ENCODE peak calls at places on chromosomes 5 and 9, in four cellular contexts. One of them, this sample, is unnamed.

GRCh38 chr9:18632624-18633407 is 158.9 kb downstream of the ADAMTSL1 start:
- DNase-seq in HCT116: no peak
- DNase-seq in GM12878: no peak
- DNase-seq in H1: no peak
- DNase-seq in this sample: no peak

GRCh38 chr5:97208714-97209113 is 25.7 kb upstream of the RIOK2 start:
- DNase-seq in H1: no peak
- DNase-seq in GM12878: no peak
- DNase-seq in HCT116: no peak
- DNase-seq in this sample: no peak

GRCh38 chr5:29238115-29238514 is 1955.4 kb upstream of the CDH6 start:
- DNase-seq in H1: no peak
- DNase-seq in HCT116: no peak
- DNase-seq in GM12878: no peak
- DNase-seq in this sample: no peak

GRCh38 chr5:126514159-126515141 is 80.6 kb downstream of the ALDH7A1 start:
- DNase-seq in HCT116: no peak
- DNase-seq in GM12878: no peak
- DNase-seq in H1: peak; percentile 19
- DNase-seq in this sample: peak; percentile 92

GRCh38 chr5:154818459-154819116 is 31.8 kb downstream of the FAXDC2 start:
- DNase-seq in HCT116: no peak
- DNase-seq in GM12878: no peak
- DNase-seq in H1: no peak
- DNase-seq in this sample: peak; percentile 51

GRCh38 chr5:139262414-139263139 is 31.0 kb upstream of the MATR3 start:
- DNase-seq in HCT116: peak; percentile 83
- DNase-seq in GM12878: peak; percentile 40
- DNase-seq in H1: peak; percentile 80
- DNase-seq in this sample: peak; percentile 72

GRCh38 chr5:52861368-52861767 is 73.7 kb downstream of the ITGA1 start:
- DNase-seq in H1: no peak
- DNase-seq in HCT116: no peak
- DNase-seq in GM12878: no peak
- DNase-seq in this sample: no peak

GRCh38 chr9:34571180-34571800 is 18.2 kb downstream of the CNTFR start:
- DNase-seq in GM12878: no peak
- DNase-seq in HCT116: no peak
- DNase-seq in H1: no peak
- DNase-seq in this sample: no peak

GRCh38 chr9:134187110-134187531 is 22.8 kb upstream of the RNU6ATAC start:
- DNase-seq in H1: no peak
- DNase-seq in GM12878: no peak
- DNase-seq in HCT116: no peak
- DNase-seq in this sample: peak; percentile 35

GRCh38 chr5:15373151-15373550 is 126.8 kb upstream of the FBXL7 start:
- DNase-seq in H1: no peak
- DNase-seq in HCT116: no peak
- DNase-seq in GM12878: no peak
- DNase-seq in this sample: no peak

GRCh38 chr5:179668404-179668803 is 12.4 kb downstream of the CBY3 start:
- DNase-seq in HCT116: peak; percentile 48
- DNase-seq in GM12878: no peak
- DNase-seq in H1: peak; percentile 85
- DNase-seq in this sample: peak; percentile 75

GRCh38 chr5:97388794-97389193 is 205.7 kb upstream of the RIOK2 start:
- DNase-seq in H1: no peak
- DNase-seq in GM12878: no peak
- DNase-seq in HCT116: no peak
- DNase-seq in this sample: no peak

GRCh38 chr5:138468966-138469539 is 3.8 kb downstream of the EGR1 start:
- DNase-seq in GM12878: no peak
- DNase-seq in H1: no peak
- DNase-seq in HCT116: peak; percentile 78
- DNase-seq in this sample: no peak

GRCh38 chr9:130642926-130643325 is 21.5 kb upstream of the PRDM12 start:
- DNase-seq in H1: no peak
- DNase-seq in HCT116: no peak
- DNase-seq in GM12878: no peak
- DNase-seq in this sample: no peak

GRCh38 chr5:1961952-1962595 is 79.3 kb upstream of the IRX4 start:
- DNase-seq in H1: peak; percentile 38
- DNase-seq in GM12878: no peak
- DNase-seq in HCT116: no peak
- DNase-seq in this sample: no peak

GRCh38 chr9:93081931-93082330 is 14.1 kb upstream of the CARD19 start:
- DNase-seq in GM12878: no peak
- DNase-seq in H1: no peak
- DNase-seq in HCT116: no peak
- DNase-seq in this sample: no peak

GRCh38 chr5:133696006-133696584 is 83.8 kb upstream of the FSTL4 start:
- DNase-seq in GM12878: no peak
- DNase-seq in HCT116: no peak
- DNase-seq in H1: no peak
- DNase-seq in this sample: no peak

GRCh38 chr5:52799983-52800393 is 12.3 kb downstream of the ITGA1 start:
- DNase-seq in HCT116: peak; percentile 83
- DNase-seq in H1: peak; percentile 94
- DNase-seq in GM12878: peak; percentile 83
- DNase-seq in this sample: peak; percentile 96

GRCh38 chr5:179533907-179534306 is 16.4 kb upstream of the RUFY1 start:
- DNase-seq in HCT116: no peak
- DNase-seq in GM12878: no peak
- DNase-seq in H1: no peak
- DNase-seq in this sample: no peak

GRCh38 chr9:137161558-137162483 is 8.0 kb downstream of the LRRC26 start:
- DNase-seq in H1: peak; percentile 76
- DNase-seq in GM12878: no peak
- DNase-seq in HCT116: peak; percentile 36
- DNase-seq in this sample: peak; percentile 83

GRCh38 chr9:88076286-88077070 is 61.8 kb downstream of the SPATA31C2 start:
- DNase-seq in HCT116: peak; percentile 63
- DNase-seq in GM12878: no peak
- DNase-seq in H1: peak; percentile 83
- DNase-seq in this sample: peak; percentile 31

GRCh38 chr5:116573279-116573616 is 1.4 kb downstream of the SEMA6A start:
- DNase-seq in H1: peak; percentile 55
- DNase-seq in GM12878: no peak
- DNase-seq in HCT116: no peak
- DNase-seq in this sample: no peak

GRCh38 chr5:94374336-94374735 is 244.1 kb downstream of the KIAA0825 start:
- DNase-seq in HCT116: no peak
- DNase-seq in H1: no peak
- DNase-seq in GM12878: no peak
- DNase-seq in this sample: no peak
- TF ChIP-seq YY1 in HCT116: no peak
- TF ChIP-seq YY1 in H1: no peak
- TF ChIP-seq YY1 in GM12878: no peak
- TF ChIP-seq YY1 in this sample: no peak

GRCh38 chr9:11142965-11143738 is 530.4 kb upstream of the PTPRD start:
- DNase-seq in H1: no peak
- DNase-seq in HCT116: no peak
- DNase-seq in GM12878: no peak
- DNase-seq in this sample: no peak

GRCh38 chr9:11141357-11141756 is 528.6 kb upstream of the PTPRD start:
- DNase-seq in GM12878: no peak
- DNase-seq in HCT116: no peak
- DNase-seq in H1: no peak
- DNase-seq in this sample: no peak

GRCh38 chr9:11149065-11149464 is 536.3 kb upstream of the PTPRD start:
- DNase-seq in H1: peak; percentile 55
- DNase-seq in GM12878: no peak
- DNase-seq in HCT116: no peak
- DNase-seq in this sample: no peak

GRCh38 chr9:11148189-11148588 is 535.4 kb upstream of the PTPRD start:
- DNase-seq in HCT116: no peak
- DNase-seq in H1: no peak
- DNase-seq in GM12878: no peak
- DNase-seq in this sample: no peak

GRCh38 chr9:11144750-11145149 is 531.9 kb upstream of the PTPRD start:
- DNase-seq in HCT116: no peak
- DNase-seq in H1: no peak
- DNase-seq in GM12878: no peak
- DNase-seq in this sample: no peak
- TF ChIP-seq EGR1 in HCT116: no peak
- TF ChIP-seq EGR1 in H1: no peak
- TF ChIP-seq EGR1 in GM12878: no peak
- TF ChIP-seq EGR1 in this sample: no peak

GRCh38 chr5:16539169-16539666 is 73.6 kb upstream of the ZNF622 start:
- DNase-seq in HCT116: no peak
- DNase-seq in GM12878: no peak
- DNase-seq in H1: no peak
- DNase-seq in this sample: no peak
- TF ChIP-seq YY1 in HCT116: no peak
- TF ChIP-seq YY1 in GM12878: no peak
- TF ChIP-seq YY1 in H1: no peak
- TF ChIP-seq YY1 in this sample: no peak

DNA sequence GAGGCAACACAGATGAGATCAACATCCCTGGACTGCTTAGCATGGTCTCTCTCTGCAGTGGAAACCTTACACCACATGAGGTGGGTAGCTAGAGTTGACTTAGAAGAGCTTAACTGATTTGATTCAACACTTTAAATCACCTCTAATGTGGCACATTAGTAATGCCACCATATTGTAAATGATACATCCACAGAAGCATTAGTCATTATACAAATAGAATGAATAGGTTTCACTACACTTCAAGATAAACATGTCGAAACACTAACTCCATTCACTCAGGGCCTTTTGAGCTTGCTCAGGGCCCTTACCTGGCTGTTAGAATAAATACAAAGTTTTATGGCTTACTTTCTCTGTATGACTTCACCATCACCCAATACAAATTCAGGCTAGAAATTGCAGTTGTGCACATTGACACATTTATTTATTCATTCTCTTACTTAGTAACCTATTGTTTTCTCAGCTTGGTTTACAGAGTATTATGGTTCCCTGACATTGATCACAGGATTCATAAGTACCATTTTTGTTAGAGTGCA is 9.3 kb upstream of the SMAD5 start:
- DNase-seq in H1: no peak
- DNase-seq in HCT116: peak; percentile 40
- DNase-seq in GM12878: no peak
- DNase-seq in this sample: no peak
- TF ChIP-seq EGR1 in H1: no peak
- TF ChIP-seq EGR1 in HCT116: no peak
- TF ChIP-seq EGR1 in GM12878: no peak
- TF ChIP-seq EGR1 in this sample: no peak

GRCh38 chr5:79318935-79319614 is 83.1 kb downstream of the JMY start:
- DNase-seq in GM12878: no peak
- DNase-seq in HCT116: peak; percentile 7
- DNase-seq in H1: no peak
- DNase-seq in this sample: peak; percentile 16
- TF ChIP-seq YY1 in GM12878: no peak
- TF ChIP-seq YY1 in HCT116: no peak
- TF ChIP-seq YY1 in H1: no peak
- TF ChIP-seq YY1 in this sample: no peak

GRCh38 chr9:101465330-101465915 is 29.8 kb upstream of the ALDOB start:
- DNase-seq in H1: no peak
- DNase-seq in GM12878: no peak
- DNase-seq in HCT116: peak; percentile 83
- DNase-seq in this sample: peak; percentile 57
- TF ChIP-seq EGR1 in H1: no peak
- TF ChIP-seq EGR1 in GM12878: no peak
- TF ChIP-seq EGR1 in HCT116: no peak
- TF ChIP-seq EGR1 in this sample: no peak

GRCh38 chr5:56813302-56813701 is 2.0 kb upstream of the MAP3K1 start:
- DNase-seq in GM12878: no peak
- DNase-seq in HCT116: no peak
- DNase-seq in H1: no peak
- DNase-seq in this sample: no peak

GRCh38 chr5:56816546-56817081 is 1.3 kb downstream of the MAP3K1 start:
- DNase-seq in H1: no peak
- DNase-seq in HCT116: no peak
- DNase-seq in GM12878: no peak
- DNase-seq in this sample: peak; percentile 63

GRCh38 chr5:56815657-56816545 is 552 bp downstream of the MAP3K1 start:
- DNase-seq in HCT116: no peak
- DNase-seq in GM12878: no peak
- DNase-seq in H1: peak; percentile 72
- DNase-seq in this sample: peak; percentile 37

GRCh38 chr5:56814963-56815656 is at the start of gene MAP3K1:
- DNase-seq in HCT116: no peak
- DNase-seq in H1: peak; percentile 86
- DNase-seq in GM12878: no peak
- DNase-seq in this sample: peak; percentile 86

DNA sequence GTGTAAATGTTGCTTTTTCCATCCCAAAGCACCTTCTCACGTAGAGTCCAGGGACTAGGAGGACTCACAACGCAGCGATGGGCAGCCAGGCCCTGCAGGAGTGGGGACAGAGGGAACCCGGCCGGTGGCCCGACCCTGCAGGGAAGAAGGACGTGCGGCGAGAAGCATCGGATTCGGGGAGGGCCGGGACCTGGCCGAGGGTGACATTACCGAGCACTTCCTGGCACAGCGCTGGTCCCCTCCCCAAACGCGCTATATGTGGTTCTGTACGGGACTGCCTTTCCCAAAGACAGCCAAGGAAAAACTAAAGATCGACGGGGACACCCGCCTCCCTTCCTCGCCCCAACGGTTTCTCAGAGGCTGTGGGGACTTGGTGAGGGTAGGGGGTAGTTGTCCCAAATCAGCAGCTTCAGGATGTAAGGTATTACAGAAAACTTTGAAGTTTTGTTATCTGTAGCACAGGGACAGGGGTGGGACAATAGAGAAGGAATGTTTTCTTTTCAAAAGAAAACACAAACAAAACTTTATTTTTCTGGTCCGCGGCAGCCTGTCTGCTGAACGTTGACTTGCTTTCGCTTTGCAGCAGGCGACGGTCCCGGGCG is 887 bp upstream of the MAP3K1 start:
- DNase-seq in GM12878: no peak
- DNase-seq in H1: peak; percentile 62
- DNase-seq in HCT116: no peak
- DNase-seq in this sample: peak; percentile 29
- TF ChIP-seq YY1 in GM12878: no peak
- TF ChIP-seq YY1 in H1: peak; percentile 11
- TF ChIP-seq YY1 in HCT116: no peak
- TF ChIP-seq YY1 in this sample: no peak

GRCh38 chr5:81604193-81604592 is 146.7 kb downstream of the SSBP2 start:
- DNase-seq in H1: no peak
- DNase-seq in GM12878: no peak
- DNase-seq in HCT116: no peak
- DNase-seq in this sample: no peak
- TF ChIP-seq EGR1 in H1: no peak
- TF ChIP-seq EGR1 in GM12878: no peak
- TF ChIP-seq EGR1 in HCT116: no peak
- TF ChIP-seq EGR1 in this sample: no peak

This sample was measured in K562.